ENCODE peak calls at places on chromosomes 11 and 22, in six cellular contexts. G, Z, V, B, D and R are unnamed samples.

GRCh38 chr11:76443254-76443935 is 1.4 kb upstream of the EMSY start:
- DNase-seq in G (peak), Z (no peak), V (no peak), B (no peak), D (no peak), R (no peak)

GRCh38 chr11:93921695-93922468 is 71.5 kb upstream of the VSTM5 start:
- DNase-seq in G (peak), Z (peak), V (peak), B (peak), D (peak), R (peak)

GRCh38 chr11:2269601-2270321 is 627 bp downstream of the ASCL2 start:
- DNase-seq in G (peak), Z (no peak), V (peak), B (no peak), D (no peak), R (peak)

GRCh38 chr22:19828035-19828401 is 26.7 kb downstream of the GNB1L start:
- DNase-seq in G (no peak), Z (no peak), V (no peak), B (no peak), D (no peak), R (no peak)

GRCh38 chr11:64327993-64328392 is 10.1 kb downstream of the PRDX5 start:
- DNase-seq in G (no peak), Z (no peak), V (no peak), B (no peak), D (no peak), R (no peak)

GRCh38 chr11:24502425-24502824 is 5.6 kb downstream of the LUZP2 start:
- DNase-seq in G (no peak), Z (no peak), V (no peak), B (no peak), D (no peak), R (no peak)

GRCh38 chr11:77065878-77066228 is 918 bp upstream of the CAPN5 start:
- DNase-seq in G (no peak), Z (no peak), V (no peak), B (no peak), D (no peak), R (no peak)

GRCh38 chr11:111417011-111417765 is 38.1 kb upstream of the POU2AF1 start:
- DNase-seq in G (no peak), Z (no peak), V (no peak), B (peak), D (peak), R (no peak)

GRCh38 chr22:26318975-26319374 is 110.1 kb upstream of the ASPHD2 start:
- DNase-seq in G (peak), Z (no peak), V (no peak), B (peak), D (no peak), R (no peak)

GRCh38 chr11:95302211-95302610 is 71.2 kb upstream of the SESN3 start:
- DNase-seq in G (no peak), Z (no peak), V (no peak), B (no peak), D (no peak), R (no peak)

GRCh38 chr22:35480143-35480542 is 60.5 kb upstream of the RASD2 start:
- DNase-seq in G (no peak), Z (no peak), V (no peak), B (no peak), D (no peak), R (no peak)

GRCh38 chr11:128565881-128566280 is 21.5 kb downstream of the ETS1 start:
- DNase-seq in G (no peak), Z (no peak), V (no peak), B (no peak), D (no peak), R (no peak)

GRCh38 chr22:17971711-17972110 is 52.6 kb downstream of the MICAL3 start:
- DNase-seq in G (no peak), Z (no peak), V (no peak), B (no peak), D (no peak), R (no peak)

GRCh38 chr11:128303383-128303782 is 284.0 kb downstream of the ETS1 start:
- DNase-seq in G (no peak), Z (no peak), V (no peak), B (no peak), D (no peak), R (no peak)

GRCh38 chr22:35645646-35646045 is 2.6 kb upstream of the APOL6 start:
- DNase-seq in G (no peak), Z (no peak), V (no peak), B (no peak), D (no peak), R (no peak)

GRCh38 chr11:84855846-84856245 is 771.3 kb downstream of the DLG2 start:
- DNase-seq in G (no peak), Z (no peak), V (no peak), B (no peak), D (no peak), R (no peak)

GRCh38 chr11:45180888-45181594 is 34.6 kb downstream of the PRDM11 start:
- DNase-seq in G (peak), Z (peak), V (no peak), B (no peak), D (no peak), R (no peak)

GRCh38 chr11:9752091-9752490 is 88.2 kb downstream of the SWAP70 start:
- DNase-seq in G (peak), Z (no peak), V (no peak), B (peak), D (no peak), R (no peak)

GRCh38 chr11:120807414-120808150 is 216.3 kb upstream of the TBCEL start:
- DNase-seq in G (no peak), Z (no peak), V (no peak), B (peak), D (no peak), R (peak)

GRCh38 chr11:102237096-102237735 is 80.1 kb upstream of the BIRC3 start:
- DNase-seq in G (no peak), Z (no peak), V (no peak), B (no peak), D (no peak), R (no peak)

GRCh38 chr11:99068832-99069231 is 48.1 kb downstream of the CNTN5 start:
- DNase-seq in G (no peak), Z (no peak), V (no peak), B (no peak), D (no peak), R (no peak)

GRCh38 chr11:76640540-76640939 is 30.0 kb downstream of the LRRC32 start:
- DNase-seq in G (no peak), Z (no peak), V (no peak), B (no peak), D (no peak), R (no peak)

GRCh38 chr11:13339196-13340153 is 61.9 kb downstream of the BMAL1 start:
- DNase-seq in G (peak), Z (no peak), V (no peak), B (no peak), D (no peak), R (no peak)

GRCh38 chr22:47620391-47620790 is 857.9 kb downstream of the TBC1D22A start:
- DNase-seq in G (no peak), Z (no peak), V (no peak), B (no peak), D (no peak), R (no peak)

GRCh38 chr22:36873614-36874308 is 13.0 kb downstream of the NCF4 start:
- DNase-seq in G (peak), Z (peak), V (no peak), B (peak), D (peak), R (no peak)

GRCh38 chr11:57500526-57500925 is 15.0 kb downstream of the SLC43A1 start:
- DNase-seq in G (no peak), Z (no peak), V (no peak), B (no peak), D (no peak), R (no peak)

GRCh38 chr11:60887531-60887930 is 18.9 kb downstream of the PRPF19 start:
- DNase-seq in G (peak), Z (peak), V (no peak), B (peak), D (no peak), R (peak)

GRCh38 chr22:40449676-40450035 is 79.3 kb downstream of the SGSM3 start:
- DNase-seq in G (no peak), Z (no peak), V (no peak), B (no peak), D (no peak), R (no peak)

GRCh38 chr22:24601217-24602104 is 1.5 kb upstream of the GGT1 start:
- DNase-seq in G (no peak), Z (no peak), V (no peak), B (peak), D (no peak), R (no peak)

GRCh38 chr11:72222907-72223614 is 1.5 kb upstream of the INPPL1 start:
- DNase-seq in G (peak), Z (peak), V (peak), B (peak), D (peak), R (peak)

GRCh38 chr22:41702763-41703162 is 3.5 kb downstream of the MEI1 start:
- DNase-seq in G (no peak), Z (no peak), V (no peak), B (no peak), D (no peak), R (no peak)

GRCh38 chr11:76041208-76041607 is 165.1 kb downstream of the WNT11 start:
- DNase-seq in G (peak), Z (no peak), V (no peak), B (no peak), D (no peak), R (no peak)

GRCh38 chr11:75424396-75424795 is 8.6 kb downstream of the KLHL35 start:
- DNase-seq in G (no peak), Z (no peak), V (no peak), B (no peak), D (no peak), R (no peak)

GRCh38 chr22:31950226-31950625 is 5.9 kb downstream of the YWHAH start:
- DNase-seq in G (no peak), Z (no peak), V (no peak), B (no peak), D (no peak), R (no peak)

GRCh38 chr11:112087212-112087611 is 539 bp downstream of the SDHD start:
- DNase-seq in G (peak), Z (no peak), V (no peak), B (no peak), D (no peak), R (no peak)

GRCh38 chr11:61980783-61981541 is 13.5 kb upstream of the FTH1 start:
- DNase-seq in G (no peak), Z (no peak), V (no peak), B (peak), D (no peak), R (no peak)
- TF ChIP-seq YY1 in G (no peak), Z (no peak), V (no peak), B (no peak), D (no peak), R (no peak)

DNA sequence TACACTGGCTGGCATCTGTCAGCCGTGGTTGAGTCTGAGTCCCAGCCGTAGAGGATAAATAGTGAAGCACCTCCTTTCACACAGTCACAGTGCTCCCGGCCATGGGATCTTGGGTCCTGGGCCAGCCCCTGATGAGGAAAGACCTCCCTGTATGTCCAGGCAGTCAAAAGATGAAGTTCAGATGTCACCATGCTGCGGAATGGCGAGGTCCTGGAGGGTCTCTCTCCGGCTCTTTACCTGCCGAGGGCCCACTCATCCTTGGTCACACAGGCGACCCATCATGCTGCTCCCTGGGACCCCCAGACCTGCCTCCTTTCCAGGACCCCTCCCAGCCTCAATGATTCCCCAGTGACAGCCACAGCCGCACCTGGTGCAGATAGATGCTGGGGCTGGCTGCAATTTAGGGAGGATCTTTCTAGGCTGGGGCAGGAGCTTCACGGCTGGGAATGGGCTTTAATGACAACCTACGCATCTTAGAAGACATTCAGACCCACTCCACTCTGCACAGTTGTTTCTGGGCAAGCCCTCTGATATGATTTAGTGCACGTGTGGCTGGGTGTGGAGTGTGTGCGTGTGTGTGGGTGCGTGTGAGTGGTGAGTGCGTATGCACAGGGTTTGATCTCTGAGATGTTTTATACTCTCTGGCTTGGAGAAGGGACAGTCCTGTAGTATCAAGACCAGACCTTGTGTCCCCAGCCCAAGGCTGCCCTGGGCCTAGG is 79.7 kb downstream of the FBLN1 start:
- DNase-seq in G (no peak), Z (no peak), V (no peak), B (no peak), D (no peak), R (no peak)
- TF ChIP-seq ZNF274 in G (no peak), Z (no peak), V (no peak), B (no peak), D (no peak), R (no peak)

GRCh38 chr11:130848361-130849214 is 67.7 kb downstream of the SNX19 start:
- DNase-seq in G (no peak), Z (no peak), V (no peak), B (no peak), D (no peak), R (no peak)

GRCh38 chr11:130846606-130847005 is 69.7 kb downstream of the SNX19 start:
- DNase-seq in G (no peak), Z (no peak), V (no peak), B (peak), D (no peak), R (no peak)

GRCh38 chr11:130850185-130850944 is 65.9 kb downstream of the SNX19 start:
- DNase-seq in G (no peak), Z (no peak), V (no peak), B (no peak), D (no peak), R (no peak)

GRCh38 chr11:130849215-130849568 is 67.1 kb downstream of the SNX19 start:
- DNase-seq in G (no peak), Z (no peak), V (no peak), B (no peak), D (no peak), R (no peak)

GRCh38 chr11:130847517-130847916 is 68.8 kb downstream of the SNX19 start:
- DNase-seq in G (no peak), Z (peak), V (no peak), B (peak), D (no peak), R (no peak)
- H3K4me3 ChIP-seq in G (no peak), Z (no peak), V (no peak), B (no peak), D (no peak), R (no peak)

DNA sequence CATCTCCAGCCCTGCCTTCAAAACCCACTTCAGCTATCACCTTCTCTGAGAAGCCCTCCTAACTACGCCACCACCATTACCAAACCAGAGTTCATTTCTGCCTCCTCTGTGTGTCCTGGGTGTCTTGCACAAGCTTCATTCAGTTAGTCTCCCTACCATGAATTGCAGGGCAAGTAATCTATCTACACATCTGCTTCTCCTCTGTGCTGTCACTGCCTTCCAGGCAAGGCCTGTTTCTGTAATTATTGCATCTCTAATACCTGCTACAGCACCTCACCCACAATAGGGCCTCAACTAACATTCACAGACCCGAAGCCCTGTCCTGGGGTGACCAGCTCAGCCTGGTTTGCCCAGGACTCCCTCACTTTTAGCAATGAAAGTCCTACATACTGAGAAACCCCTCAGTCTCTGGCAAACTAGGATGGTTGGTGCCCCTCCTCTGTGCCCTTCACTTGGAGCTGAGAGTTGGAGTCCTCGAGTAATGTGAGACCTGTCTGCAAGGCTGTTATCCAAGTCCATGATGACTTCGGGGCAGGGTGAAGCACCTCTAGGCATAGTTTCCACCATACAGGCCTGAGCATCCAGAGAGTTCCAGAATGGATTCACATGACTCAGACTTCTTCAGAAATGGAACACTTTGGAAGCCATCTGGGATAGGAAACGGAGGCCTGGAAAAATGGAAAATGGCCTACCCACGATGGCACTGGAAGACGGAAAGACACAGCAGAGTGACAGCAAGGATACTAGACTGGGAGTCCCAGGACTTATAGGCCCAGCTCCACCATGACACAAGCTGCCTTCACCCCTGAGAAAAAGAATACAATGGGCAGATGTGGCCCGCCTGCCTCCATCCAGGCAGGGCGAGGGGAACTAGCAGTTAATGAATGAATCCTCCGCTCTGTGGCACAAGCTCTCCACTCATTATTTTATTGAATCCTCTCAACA is 269.3 kb downstream of the BUD13 start:
- DNase-seq in G (no peak), Z (no peak), V (no peak), B (no peak), D (no peak), R (no peak)
- TF ChIP-seq YY1 in G (no peak), Z (no peak), V (no peak), B (no peak), D (no peak), R (no peak)

DNA sequence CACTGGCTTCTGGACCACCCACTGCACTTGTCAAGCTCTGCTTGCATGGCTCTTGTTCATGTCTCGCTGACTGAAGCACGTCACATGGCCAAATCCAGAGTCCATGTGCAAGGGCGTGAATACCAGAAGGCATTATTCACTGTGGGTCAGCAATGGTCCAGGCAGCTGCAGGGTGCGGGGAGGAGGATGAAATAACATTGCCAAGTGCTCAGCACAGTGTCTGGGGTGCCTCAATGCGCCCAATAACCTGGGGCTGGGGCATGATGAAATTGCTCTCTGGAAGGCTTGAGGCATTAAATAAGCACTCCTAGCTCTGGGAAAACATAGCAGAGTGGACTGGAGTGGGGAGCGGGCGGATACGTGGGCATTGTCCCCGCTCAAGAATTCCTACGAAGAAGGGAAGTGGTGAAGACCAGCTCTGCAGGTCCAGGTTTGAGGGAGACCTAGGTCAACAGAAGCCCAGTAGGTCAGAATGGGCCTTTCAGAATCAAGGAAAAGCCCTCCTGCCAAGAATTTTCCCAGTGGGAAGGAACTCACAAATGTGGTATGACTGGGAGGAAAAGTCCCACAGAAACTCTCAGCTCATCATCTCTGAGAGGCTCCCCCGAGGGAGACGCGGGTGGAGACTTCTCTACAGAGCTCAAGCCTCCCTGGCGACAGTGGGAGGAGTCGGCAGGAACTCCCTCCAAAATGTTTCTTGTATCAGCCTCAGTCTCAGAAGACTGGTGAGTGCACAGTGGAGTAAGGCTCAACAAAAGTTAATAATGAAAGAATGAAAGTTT is 15.3 kb upstream of the ACCSL start:
- DNase-seq in G (no peak), Z (no peak), V (no peak), B (no peak), D (no peak), R (no peak)
- TF ChIP-seq ZNF274 in G (no peak), Z (no peak), V (no peak), B (no peak), D (no peak), R (no peak)

GRCh38 chr22:38756631-38757463 is 1.0 kb upstream of the SUN2 start:
- DNase-seq in G (peak), Z (no peak), V (no peak), B (no peak), D (no peak), R (no peak)

GRCh38 chr22:38755911-38756532 is at the start of gene SUN2:
- DNase-seq in G (peak), Z (no peak), V (no peak), B (peak), D (peak), R (no peak)

GRCh38 chr22:38759005-38759404 is 3.2 kb upstream of the SUN2 start:
- DNase-seq in G (no peak), Z (no peak), V (no peak), B (no peak), D (no peak), R (no peak)

GRCh38 chr22:38758276-38758945 is 2.6 kb upstream of the SUN2 start:
- DNase-seq in G (peak), Z (no peak), V (no peak), B (no peak), D (no peak), R (no peak)

DNA sequence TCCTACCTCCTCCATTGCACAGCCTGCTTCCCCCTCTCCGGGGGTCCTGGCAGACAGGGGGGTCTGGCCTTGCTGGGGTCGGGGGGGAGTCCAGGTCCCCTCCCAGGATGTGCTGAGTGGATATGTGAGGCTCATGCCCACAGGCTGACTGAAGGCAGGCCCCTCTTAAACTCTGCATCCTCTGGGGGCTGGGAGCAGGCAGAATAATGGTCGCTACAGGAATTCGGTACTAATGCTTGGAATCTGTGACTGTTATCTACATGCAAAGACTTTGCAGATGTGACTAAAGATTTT is 1.6 kb upstream of the SUN2 start:
- DNase-seq in G (no peak), Z (no peak), V (no peak), B (no peak), D (no peak), R (no peak)
- H3K4me3 ChIP-seq in G (no peak), Z (no peak), V (no peak), B (no peak), D (peak), R (no peak)